ENCODE peak calls at places on chromosome 9, in eight cellular contexts. One of them, this sample, is unnamed.

GRCh38 chr9:91239367-91240111 is 122.2 kb downstream of the AUH start:
- DNase-seq in Right ventricle myocardium inferior: no peak
- DNase-seq in CD4-positive, alpha-beta T cell: no peak
- DNase-seq in mesothelial cell of epicardium: no peak
- DNase-seq in BE2C: no peak
- DNase-seq in GM19239: no peak
- DNase-seq in IMR-90: no peak
- DNase-seq in stimulated activated CD8-positive, alpha-beta memory T cell treated with anti-CD3 and anti-CD28 coated beads, Interleukin-7, amount 100 ng/mL, for 24 hours: no peak
- DNase-seq in this sample: no peak

GRCh38 chr9:95336281-95336680 is 18.8 kb upstream of the FANCC start:
- DNase-seq in CD4-positive, alpha-beta T cell: peak
- DNase-seq in mesothelial cell of epicardium: no peak
- DNase-seq in IMR-90: no peak
- DNase-seq in BE2C: no peak
- DNase-seq in GM19239: no peak
- DNase-seq in stimulated activated CD8-positive, alpha-beta memory T cell treated with anti-CD3 and anti-CD28 coated beads, Interleukin-7, amount 100 ng/mL, for 24 hours: no peak
- DNase-seq in Right ventricle myocardium inferior: no peak
- DNase-seq in this sample: no peak

GRCh38 chr9:76810377-76810957 is 46.2 kb downstream of the PCA3 start:
- DNase-seq in Right ventricle myocardium inferior: no peak
- DNase-seq in BE2C: peak
- DNase-seq in IMR-90: peak
- DNase-seq in CD4-positive, alpha-beta T cell: no peak
- DNase-seq in mesothelial cell of epicardium: no peak
- DNase-seq in stimulated activated CD8-positive, alpha-beta memory T cell treated with anti-CD3 and anti-CD28 coated beads, Interleukin-7, amount 100 ng/mL, for 24 hours: no peak
- DNase-seq in GM19239: no peak
- DNase-seq in this sample: no peak

GRCh38 chr9:128203842-128204551 is 818 bp downstream of the DNM1 start:
- DNase-seq in Right ventricle myocardium inferior: no peak
- DNase-seq in stimulated activated CD8-positive, alpha-beta memory T cell treated with anti-CD3 and anti-CD28 coated beads, Interleukin-7, amount 100 ng/mL, for 24 hours: no peak
- DNase-seq in GM19239: no peak
- DNase-seq in mesothelial cell of epicardium: no peak
- DNase-seq in CD4-positive, alpha-beta T cell: no peak
- DNase-seq in BE2C: peak
- DNase-seq in IMR-90: peak
- DNase-seq in this sample: no peak

GRCh38 chr9:98922721-98923435 is 20.8 kb upstream of the COL15A1 start:
- DNase-seq in Right ventricle myocardium inferior: no peak
- DNase-seq in IMR-90: peak
- DNase-seq in GM19239: no peak
- DNase-seq in CD4-positive, alpha-beta T cell: no peak
- DNase-seq in stimulated activated CD8-positive, alpha-beta memory T cell treated with anti-CD3 and anti-CD28 coated beads, Interleukin-7, amount 100 ng/mL, for 24 hours: no peak
- DNase-seq in BE2C: no peak
- DNase-seq in mesothelial cell of epicardium: no peak
- DNase-seq in this sample: no peak

GRCh38 chr9:16721972-16722371 is 148.5 kb downstream of the BNC2 start:
- DNase-seq in stimulated activated CD8-positive, alpha-beta memory T cell treated with anti-CD3 and anti-CD28 coated beads, Interleukin-7, amount 100 ng/mL, for 24 hours: no peak
- DNase-seq in GM19239: no peak
- DNase-seq in IMR-90: peak
- DNase-seq in Right ventricle myocardium inferior: peak
- DNase-seq in BE2C: no peak
- DNase-seq in mesothelial cell of epicardium: no peak
- DNase-seq in CD4-positive, alpha-beta T cell: no peak
- DNase-seq in this sample: no peak

GRCh38 chr9:114275246-114275994 is 47.5 kb upstream of the ORM1 start:
- DNase-seq in Right ventricle myocardium inferior: no peak
- DNase-seq in stimulated activated CD8-positive, alpha-beta memory T cell treated with anti-CD3 and anti-CD28 coated beads, Interleukin-7, amount 100 ng/mL, for 24 hours: no peak
- DNase-seq in GM19239: no peak
- DNase-seq in IMR-90: peak
- DNase-seq in mesothelial cell of epicardium: peak
- DNase-seq in CD4-positive, alpha-beta T cell: no peak
- DNase-seq in BE2C: peak
- DNase-seq in this sample: no peak

GRCh38 chr9:6090272-6090671 is 74.8 kb upstream of the RANBP6 start:
- DNase-seq in Right ventricle myocardium inferior: no peak
- DNase-seq in GM19239: no peak
- DNase-seq in CD4-positive, alpha-beta T cell: no peak
- DNase-seq in IMR-90: no peak
- DNase-seq in BE2C: no peak
- DNase-seq in stimulated activated CD8-positive, alpha-beta memory T cell treated with anti-CD3 and anti-CD28 coated beads, Interleukin-7, amount 100 ng/mL, for 24 hours: no peak
- DNase-seq in mesothelial cell of epicardium: no peak
- DNase-seq in this sample: no peak

GRCh38 chr9:136533775-136534157 is 12.1 kb downstream of the NOTCH1 start:
- DNase-seq in CD4-positive, alpha-beta T cell: peak
- DNase-seq in GM19239: no peak
- DNase-seq in stimulated activated CD8-positive, alpha-beta memory T cell treated with anti-CD3 and anti-CD28 coated beads, Interleukin-7, amount 100 ng/mL, for 24 hours: peak
- DNase-seq in IMR-90: no peak
- DNase-seq in BE2C: no peak
- DNase-seq in mesothelial cell of epicardium: no peak
- DNase-seq in Right ventricle myocardium inferior: peak
- DNase-seq in this sample: peak

GRCh38 chr9:17793713-17794622 is 215.1 kb downstream of the SH3GL2 start:
- DNase-seq in stimulated activated CD8-positive, alpha-beta memory T cell treated with anti-CD3 and anti-CD28 coated beads, Interleukin-7, amount 100 ng/mL, for 24 hours: no peak
- DNase-seq in CD4-positive, alpha-beta T cell: no peak
- DNase-seq in IMR-90: no peak
- DNase-seq in mesothelial cell of epicardium: no peak
- DNase-seq in GM19239: no peak
- DNase-seq in Right ventricle myocardium inferior: no peak
- DNase-seq in BE2C: peak
- DNase-seq in this sample: no peak

GRCh38 chr9:17422994-17423680 is 155.7 kb upstream of the SH3GL2 start:
- DNase-seq in Right ventricle myocardium inferior: no peak
- DNase-seq in mesothelial cell of epicardium: no peak
- DNase-seq in GM19239: no peak
- DNase-seq in CD4-positive, alpha-beta T cell: no peak
- DNase-seq in stimulated activated CD8-positive, alpha-beta memory T cell treated with anti-CD3 and anti-CD28 coated beads, Interleukin-7, amount 100 ng/mL, for 24 hours: no peak
- DNase-seq in BE2C: no peak
- DNase-seq in IMR-90: peak
- DNase-seq in this sample: no peak

GRCh38 chr9:846852-847251 is 5.4 kb downstream of the DMRT1 start:
- DNase-seq in CD4-positive, alpha-beta T cell: no peak
- DNase-seq in GM19239: no peak
- DNase-seq in IMR-90: no peak
- DNase-seq in stimulated activated CD8-positive, alpha-beta memory T cell treated with anti-CD3 and anti-CD28 coated beads, Interleukin-7, amount 100 ng/mL, for 24 hours: no peak
- DNase-seq in mesothelial cell of epicardium: no peak
- DNase-seq in Right ventricle myocardium inferior: no peak
- DNase-seq in BE2C: no peak
- DNase-seq in this sample: no peak

GRCh38 chr9:135260221-135260620 is 172.8 kb downstream of the OLFM1 start:
- DNase-seq in BE2C: no peak
- DNase-seq in IMR-90: no peak
- DNase-seq in mesothelial cell of epicardium: no peak
- DNase-seq in GM19239: no peak
- DNase-seq in Right ventricle myocardium inferior: peak
- DNase-seq in stimulated activated CD8-positive, alpha-beta memory T cell treated with anti-CD3 and anti-CD28 coated beads, Interleukin-7, amount 100 ng/mL, for 24 hours: no peak
- DNase-seq in CD4-positive, alpha-beta T cell: no peak
- DNase-seq in this sample: no peak

GRCh38 chr9:136748201-136748600 is at the start of gene LCN6:
- DNase-seq in IMR-90: no peak
- DNase-seq in Right ventricle myocardium inferior: no peak
- DNase-seq in CD4-positive, alpha-beta T cell: no peak
- DNase-seq in mesothelial cell of epicardium: no peak
- DNase-seq in stimulated activated CD8-positive, alpha-beta memory T cell treated with anti-CD3 and anti-CD28 coated beads, Interleukin-7, amount 100 ng/mL, for 24 hours: no peak
- DNase-seq in BE2C: no peak
- DNase-seq in GM19239: no peak
- DNase-seq in this sample: no peak

GRCh38 chr9:69168709-69169217 is 5.3 kb upstream of the TJP2 start:
- DNase-seq in Right ventricle myocardium inferior: no peak
- DNase-seq in BE2C: no peak
- DNase-seq in IMR-90: peak
- DNase-seq in mesothelial cell of epicardium: no peak
- DNase-seq in CD4-positive, alpha-beta T cell: peak
- DNase-seq in stimulated activated CD8-positive, alpha-beta memory T cell treated with anti-CD3 and anti-CD28 coated beads, Interleukin-7, amount 100 ng/mL, for 24 hours: no peak
- DNase-seq in GM19239: peak
- DNase-seq in this sample: peak

GRCh38 chr9:14087576-14087975 is 226.4 kb downstream of the NFIB start:
- DNase-seq in IMR-90: no peak
- DNase-seq in Right ventricle myocardium inferior: no peak
- DNase-seq in GM19239: no peak
- DNase-seq in BE2C: no peak
- DNase-seq in mesothelial cell of epicardium: no peak
- DNase-seq in stimulated activated CD8-positive, alpha-beta memory T cell treated with anti-CD3 and anti-CD28 coated beads, Interleukin-7, amount 100 ng/mL, for 24 hours: no peak
- DNase-seq in CD4-positive, alpha-beta T cell: no peak
- DNase-seq in this sample: no peak

GRCh38 chr9:121192959-121193645 is 8.6 kb downstream of the RAB14 start:
- DNase-seq in stimulated activated CD8-positive, alpha-beta memory T cell treated with anti-CD3 and anti-CD28 coated beads, Interleukin-7, amount 100 ng/mL, for 24 hours: no peak
- DNase-seq in Right ventricle myocardium inferior: no peak
- DNase-seq in BE2C: no peak
- DNase-seq in CD4-positive, alpha-beta T cell: no peak
- DNase-seq in GM19239: no peak
- DNase-seq in mesothelial cell of epicardium: no peak
- DNase-seq in IMR-90: peak
- DNase-seq in this sample: no peak

GRCh38 chr9:127835930-127836586 is 18.4 kb downstream of the ENG start:
- DNase-seq in BE2C: no peak
- DNase-seq in GM19239: no peak
- DNase-seq in mesothelial cell of epicardium: no peak
- DNase-seq in CD4-positive, alpha-beta T cell: no peak
- DNase-seq in stimulated activated CD8-positive, alpha-beta memory T cell treated with anti-CD3 and anti-CD28 coated beads, Interleukin-7, amount 100 ng/mL, for 24 hours: no peak
- DNase-seq in Right ventricle myocardium inferior: peak
- DNase-seq in IMR-90: peak
- DNase-seq in this sample: no peak

GRCh38 chr9:127711831-127712274 is 3.6 kb downstream of the PTRH1 start:
- DNase-seq in CD4-positive, alpha-beta T cell: no peak
- DNase-seq in BE2C: no peak
- DNase-seq in stimulated activated CD8-positive, alpha-beta memory T cell treated with anti-CD3 and anti-CD28 coated beads, Interleukin-7, amount 100 ng/mL, for 24 hours: no peak
- DNase-seq in GM19239: no peak
- DNase-seq in IMR-90: no peak
- DNase-seq in mesothelial cell of epicardium: no peak
- DNase-seq in Right ventricle myocardium inferior: no peak
- DNase-seq in this sample: no peak

GRCh38 chr9:94853887-94854286 is 127.4 kb downstream of the AOPEP start:
- DNase-seq in CD4-positive, alpha-beta T cell: no peak
- DNase-seq in BE2C: no peak
- DNase-seq in Right ventricle myocardium inferior: no peak
- DNase-seq in stimulated activated CD8-positive, alpha-beta memory T cell treated with anti-CD3 and anti-CD28 coated beads, Interleukin-7, amount 100 ng/mL, for 24 hours: no peak
- DNase-seq in GM19239: no peak
- DNase-seq in mesothelial cell of epicardium: no peak
- DNase-seq in IMR-90: peak
- DNase-seq in this sample: no peak

GRCh38 chr9:120944434-120945125 is 18.0 kb upstream of the TRAF1 start:
- DNase-seq in stimulated activated CD8-positive, alpha-beta memory T cell treated with anti-CD3 and anti-CD28 coated beads, Interleukin-7, amount 100 ng/mL, for 24 hours: no peak
- DNase-seq in Right ventricle myocardium inferior: no peak
- DNase-seq in IMR-90: no peak
- DNase-seq in mesothelial cell of epicardium: no peak
- DNase-seq in GM19239: peak
- DNase-seq in CD4-positive, alpha-beta T cell: no peak
- DNase-seq in BE2C: no peak
- DNase-seq in this sample: no peak

GRCh38 chr9:111913159-111913558 is 16.5 kb downstream of the UGCG start:
- DNase-seq in Right ventricle myocardium inferior: no peak
- DNase-seq in GM19239: no peak
- DNase-seq in BE2C: no peak
- DNase-seq in CD4-positive, alpha-beta T cell: no peak
- DNase-seq in IMR-90: no peak
- DNase-seq in stimulated activated CD8-positive, alpha-beta memory T cell treated with anti-CD3 and anti-CD28 coated beads, Interleukin-7, amount 100 ng/mL, for 24 hours: no peak
- DNase-seq in mesothelial cell of epicardium: no peak
- DNase-seq in this sample: no peak

GRCh38 chr9:135221951-135222631 is 134.6 kb downstream of the OLFM1 start:
- DNase-seq in stimulated activated CD8-positive, alpha-beta memory T cell treated with anti-CD3 and anti-CD28 coated beads, Interleukin-7, amount 100 ng/mL, for 24 hours: no peak
- DNase-seq in GM19239: no peak
- DNase-seq in CD4-positive, alpha-beta T cell: no peak
- DNase-seq in BE2C: peak
- DNase-seq in mesothelial cell of epicardium: no peak
- DNase-seq in IMR-90: no peak
- DNase-seq in Right ventricle myocardium inferior: peak
- DNase-seq in this sample: no peak

GRCh38 chr9:135660407-135660806 is 2.7 kb upstream of the LCN9 start:
- DNase-seq in BE2C: no peak
- DNase-seq in CD4-positive, alpha-beta T cell: no peak
- DNase-seq in mesothelial cell of epicardium: no peak
- DNase-seq in stimulated activated CD8-positive, alpha-beta memory T cell treated with anti-CD3 and anti-CD28 coated beads, Interleukin-7, amount 100 ng/mL, for 24 hours: no peak
- DNase-seq in IMR-90: no peak
- DNase-seq in GM19239: no peak
- DNase-seq in Right ventricle myocardium inferior: no peak
- DNase-seq in this sample: no peak

GRCh38 chr9:6632516-6633328 is 12.8 kb downstream of the GLDC start:
- DNase-seq in Right ventricle myocardium inferior: no peak
- DNase-seq in CD4-positive, alpha-beta T cell: no peak
- DNase-seq in GM19239: peak
- DNase-seq in mesothelial cell of epicardium: no peak
- DNase-seq in stimulated activated CD8-positive, alpha-beta memory T cell treated with anti-CD3 and anti-CD28 coated beads, Interleukin-7, amount 100 ng/mL, for 24 hours: no peak
- DNase-seq in BE2C: no peak
- DNase-seq in IMR-90: no peak
- DNase-seq in this sample: no peak

GRCh38 chr9:96137666-96138429 is 164.1 kb downstream of the HSD17B3 start:
- DNase-seq in BE2C: no peak
- DNase-seq in GM19239: no peak
- DNase-seq in CD4-positive, alpha-beta T cell: no peak
- DNase-seq in Right ventricle myocardium inferior: no peak
- DNase-seq in stimulated activated CD8-positive, alpha-beta memory T cell treated with anti-CD3 and anti-CD28 coated beads, Interleukin-7, amount 100 ng/mL, for 24 hours: no peak
- DNase-seq in mesothelial cell of epicardium: no peak
- DNase-seq in IMR-90: peak
- DNase-seq in this sample: no peak